ENCODE peak calls at places on chromosomes 4 and X, in nine cellular contexts. D is lung, O is lower lobe of right lung, H is fibroblast of lung, P is heart right ventricle, Y is cardiac muscle cell, S is kidney, X is left ventricle myocardium inferior, J is GM23248. I is an unnamed sample.

GRCh38 chrX:43953218-43953617 is 20.0 kb downstream of the NDP start:
- DNase-seq in D (no peak), O (no peak), H (peak), P (no peak), Y (no peak), S (no peak), X (no peak), J (peak), I (no peak)

GRCh38 chr4:84673475-84674230 is 90.7 kb downstream of the CDS1 start:
- DNase-seq in D (no peak), O (no peak), H (peak), P (no peak), Y (peak), S (no peak), X (no peak), J (peak), I (no peak)

GRCh38 chr4:41360911-41361830 is 104.4 kb downstream of the UCHL1 start:
- DNase-seq in D (peak), O (peak), H (peak), P (peak), Y (peak), S (peak), X (peak), J (peak), I (peak)

GRCh38 chrX:11464360-11464759 is 171.1 kb downstream of the AMELX start:
- DNase-seq in D (no peak), O (no peak), H (no peak), P (no peak), Y (no peak), S (no peak), X (no peak), J (no peak), I (no peak)

GRCh38 chr4:140186651-140187315 is 32.8 kb upstream of the MAML3 start:
- DNase-seq in D (no peak), O (no peak), H (peak), P (no peak), Y (peak), S (peak), X (no peak), J (peak), I (peak)

GRCh38 chr4:105092356-105092755 is 54.3 kb upstream of the TET2 start:
- DNase-seq in D (no peak), O (no peak), H (peak), P (no peak), Y (peak), S (no peak), X (no peak), J (peak), I (no peak)

GRCh38 chrX:15055146-15055930 is 182.1 kb downstream of the MOSPD2 start:
- DNase-seq in D (no peak), O (no peak), H (peak), P (no peak), Y (no peak), S (no peak), X (no peak), J (peak), I (no peak)

GRCh38 chr4:336099-336892 is 1.3 kb upstream of the ZNF141 start:
- DNase-seq in D (no peak), O (peak), H (no peak), P (peak), Y (peak), S (peak), X (peak), J (peak), I (peak)

GRCh38 chrX:36856849-36857248 is 151.3 kb upstream of the FAM47C start:
- DNase-seq in D (no peak), O (no peak), H (no peak), P (no peak), Y (peak), S (no peak), X (no peak), J (peak), I (no peak)

GRCh38 chrX:23398570-23398969 is 63.9 kb downstream of the PTCHD1 start:
- DNase-seq in D (no peak), O (no peak), H (no peak), P (no peak), Y (no peak), S (no peak), X (no peak), J (no peak), I (no peak)

GRCh38 chr4:80185787-80186548 is 11.3 kb upstream of the PRDM8 start:
- DNase-seq in D (no peak), O (no peak), H (peak), P (no peak), Y (no peak), S (no peak), X (no peak), J (peak), I (no peak)

GRCh38 chrX:149877157-149877556 is 3.8 kb upstream of the MAGEA8 start:
- DNase-seq in D (no peak), O (no peak), H (no peak), P (no peak), Y (no peak), S (no peak), X (no peak), J (no peak), I (no peak)

GRCh38 chrX:55007633-55008032 is 7.5 kb downstream of the APEX2 start:
- DNase-seq in D (peak), O (no peak), H (peak), P (peak), Y (peak), S (no peak), X (no peak), J (peak), I (no peak)

GRCh38 chrX:8726031-8726652 is 5.8 kb downstream of the ANOS1 start:
- DNase-seq in D (no peak), O (no peak), H (peak), P (no peak), Y (no peak), S (no peak), X (no peak), J (peak), I (peak)

GRCh38 chr4:186839122-186840037 is 115.7 kb upstream of the FAT1 start:
- DNase-seq in D (no peak), O (no peak), H (peak), P (peak), Y (peak), S (peak), X (no peak), J (peak), I (no peak)

GRCh38 chr4:1172971-1173757 is 781 bp upstream of the SPON2 start:
- DNase-seq in D (no peak), O (no peak), H (no peak), P (no peak), Y (peak), S (no peak), X (no peak), J (peak), I (no peak)

GRCh38 chr4:3740256-3740655 is 25.9 kb upstream of the ADRA2C start:
- DNase-seq in D (no peak), O (no peak), H (no peak), P (no peak), Y (no peak), S (no peak), X (no peak), J (no peak), I (no peak)

GRCh38 chrX:38312436-38312835 is 14.9 kb downstream of the RPGR start:
- DNase-seq in D (no peak), O (no peak), H (peak), P (no peak), Y (peak), S (no peak), X (no peak), J (peak), I (no peak)

GRCh38 chrX:109740076-109740809 is 7.2 kb upstream of the ACSL4 start:
- DNase-seq in D (peak), O (no peak), H (no peak), P (no peak), Y (peak), S (no peak), X (no peak), J (peak), I (no peak)

GRCh38 chr4:112421911-112422310 is 94.1 kb downstream of the NEUROG2 start:
- DNase-seq in D (no peak), O (no peak), H (no peak), P (no peak), Y (no peak), S (no peak), X (no peak), J (no peak), I (no peak)

GRCh38 chr4:55356991-55357461 is 11.0 kb downstream of the SRD5A3 start:
- DNase-seq in D (peak), O (no peak), H (peak), P (no peak), Y (peak), S (no peak), X (no peak), J (peak), I (no peak)

GRCh38 chr4:1720163-1720983 is 750 bp downstream of the TMEM129 start:
- DNase-seq in D (peak), O (peak), H (peak), P (no peak), Y (peak), S (peak), X (peak), J (peak), I (peak)

GRCh38 chr4:1245481-1246051 is 3.4 kb downstream of the CTBP1 start:
- DNase-seq in D (no peak), O (peak), H (no peak), P (peak), Y (no peak), S (peak), X (peak), J (no peak), I (peak)

GRCh38 chr4:145346081-145346480 is 135.6 kb upstream of the SMAD1 start:
- DNase-seq in D (no peak), O (no peak), H (no peak), P (no peak), Y (no peak), S (no peak), X (no peak), J (no peak), I (no peak)

GRCh38 chr4:98519268-98519993 is 139.0 kb downstream of the TSPAN5 start:
- DNase-seq in D (no peak), O (no peak), H (peak), P (no peak), Y (peak), S (no peak), X (no peak), J (peak), I (no peak)

GRCh38 chr4:95869961-95870500 is 30.1 kb downstream of the PDHA2 start:
- DNase-seq in D (no peak), O (no peak), H (no peak), P (no peak), Y (peak), S (no peak), X (no peak), J (no peak), I (no peak)

GRCh38 chr4:22202351-22203343 is 254.1 kb upstream of the KCNIP4 start:
- DNase-seq in D (no peak), O (no peak), H (peak), P (no peak), Y (peak), S (no peak), X (no peak), J (no peak), I (no peak)

GRCh38 chr4:181601118-181601517 is 642.1 kb upstream of the TENM3 start:
- DNase-seq in D (no peak), O (no peak), H (peak), P (no peak), Y (no peak), S (no peak), X (no peak), J (peak), I (no peak)

GRCh38 chrX:23783569-23784486 is 855 bp downstream of the SAT1 start:
- DNase-seq in D (no peak), O (no peak), H (peak), P (no peak), Y (peak), S (no peak), X (no peak), J (peak), I (no peak)

GRCh38 chr4:121827851-121828250 is 4.2 kb upstream of the CCNA2 start:
- DNase-seq in D (no peak), O (no peak), H (peak), P (no peak), Y (peak), S (no peak), X (no peak), J (peak), I (no peak)

GRCh38 chr4:128830906-128831525 is 21.5 kb downstream of the JADE1 start:
- DNase-seq in D (no peak), O (no peak), H (peak), P (no peak), Y (peak), S (no peak), X (no peak), J (no peak), I (peak)
- H3K27ac ChIP-seq in D (no peak), O (no peak), H (peak), P (peak), Y (no peak), S (peak), X (peak), J (no peak), I (peak)

DNA sequence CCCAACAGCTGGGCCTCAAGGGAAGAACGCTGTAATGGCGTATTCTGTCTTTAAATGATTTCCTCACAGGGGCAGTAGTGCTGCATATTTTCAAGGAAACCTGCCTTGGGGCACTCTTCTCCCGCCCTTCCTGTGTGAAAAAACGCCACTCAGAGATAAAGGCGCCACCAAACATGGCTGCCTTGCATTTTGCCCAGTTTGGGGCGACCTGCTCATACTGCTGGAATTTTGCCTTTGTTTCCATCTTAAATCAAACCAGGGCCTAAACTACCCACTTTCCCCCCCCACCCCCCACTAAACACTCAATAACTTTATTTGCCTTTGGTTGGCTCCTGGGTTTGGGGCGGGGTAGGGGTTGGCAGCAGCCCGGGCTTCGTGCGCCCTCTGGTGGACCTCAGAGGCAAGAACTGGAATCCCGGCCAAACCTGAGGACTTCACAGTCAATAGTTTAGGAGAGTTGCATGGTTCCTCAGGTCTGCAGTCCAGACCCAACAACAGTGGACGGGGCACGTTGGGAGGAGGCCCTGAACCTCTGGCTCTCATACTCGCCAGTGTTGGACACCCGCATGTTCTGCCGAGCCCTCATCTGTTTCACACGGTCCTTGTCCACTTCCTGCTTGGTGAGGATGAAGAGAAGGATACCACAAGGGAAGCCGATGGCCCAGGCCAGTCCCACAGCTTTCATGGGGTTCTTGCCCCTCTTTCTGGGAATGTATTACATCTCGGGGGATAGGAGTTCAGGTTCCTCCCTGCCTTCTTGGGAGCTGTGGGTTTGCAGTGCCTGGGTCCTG is 220.1 kb upstream of the STK26 start:
- DNase-seq in D (peak), O (no peak), H (peak), P (peak), Y (no peak), S (peak), X (no peak), J (no peak), I (no peak)
- H3K27ac ChIP-seq in D (no peak), O (no peak), H (no peak), P (no peak), Y (no peak), S (no peak), X (peak), J (no peak), I (no peak)

GRCh38 chr4:170025523-170026252 is 507 bp downstream of the MFAP3L start:
- DNase-seq in D (no peak), O (peak), H (no peak), P (peak), Y (peak), S (peak), X (no peak), J (peak), I (peak)
- H3K27ac ChIP-seq in D (peak), O (peak), H (no peak), P (peak), Y (no peak), S (no peak), X (peak), J (no peak), I (no peak)

GRCh38 chr4:185370291-185370690 is 25.4 kb downstream of the LRP2BP start:
- DNase-seq in D (no peak), O (no peak), H (no peak), P (no peak), Y (no peak), S (no peak), X (no peak), J (no peak), I (no peak)
- H3K27ac ChIP-seq in D (no peak), O (no peak), H (no peak), P (no peak), Y (no peak), S (no peak), X (no peak), J (no peak), I (no peak)

GRCh38 chr4:158775091-158775651 is 6.3 kb downstream of the FNIP2 start:
- DNase-seq in D (no peak), O (no peak), H (peak), P (peak), Y (peak), S (no peak), X (no peak), J (peak), I (no peak)
- H3K27ac ChIP-seq in D (peak), O (peak), H (peak), P (peak), Y (no peak), S (peak), X (peak), J (peak), I (peak)

GRCh38 chr4:38367642-38368189 is 296.3 kb upstream of the KLF3 start:
- DNase-seq in D (no peak), O (no peak), H (no peak), P (no peak), Y (no peak), S (no peak), X (no peak), J (peak), I (no peak)

GRCh38 chr4:38368612-38369011 is 295.4 kb upstream of the KLF3 start:
- DNase-seq in D (no peak), O (no peak), H (peak), P (no peak), Y (peak), S (no peak), X (no peak), J (peak), I (no peak)

GRCh38 chr4:38366997-38367396 is 297.0 kb upstream of the KLF3 start:
- DNase-seq in D (no peak), O (no peak), H (no peak), P (no peak), Y (no peak), S (no peak), X (no peak), J (no peak), I (no peak)

GRCh38 chr4:38366451-38366850 is 297.5 kb upstream of the KLF3 start:
- DNase-seq in D (no peak), O (no peak), H (peak), P (peak), Y (peak), S (no peak), X (peak), J (peak), I (peak)

DNA sequence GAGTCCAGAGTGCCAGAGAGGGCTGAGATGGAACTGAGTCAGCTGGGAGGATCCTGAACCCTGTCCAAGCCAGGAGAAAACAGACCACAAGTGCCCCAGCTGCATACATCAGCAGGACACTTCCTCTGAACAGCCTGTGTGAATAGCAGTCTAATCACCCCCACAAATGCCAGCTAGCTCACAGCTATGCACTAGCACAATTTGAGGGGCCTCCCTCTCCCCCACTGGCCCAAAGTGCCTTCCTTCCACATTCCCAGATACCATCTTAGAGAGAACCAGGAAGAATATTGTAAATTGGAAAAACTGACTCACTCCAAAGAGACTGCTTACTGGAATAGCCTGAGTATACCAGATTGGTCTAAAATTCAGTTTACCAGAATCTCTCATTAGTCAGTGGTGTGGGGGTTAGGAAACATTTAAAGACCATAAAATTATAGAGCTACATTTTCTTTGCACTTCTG is 292.6 kb upstream of the KLF3 start:
- DNase-seq in D (no peak), O (no peak), H (peak), P (no peak), Y (peak), S (no peak), X (no peak), J (peak), I (no peak)
- H3K27ac ChIP-seq in D (peak), O (no peak), H (no peak), P (no peak), Y (no peak), S (peak), X (no peak), J (peak), I (no peak)

DNA sequence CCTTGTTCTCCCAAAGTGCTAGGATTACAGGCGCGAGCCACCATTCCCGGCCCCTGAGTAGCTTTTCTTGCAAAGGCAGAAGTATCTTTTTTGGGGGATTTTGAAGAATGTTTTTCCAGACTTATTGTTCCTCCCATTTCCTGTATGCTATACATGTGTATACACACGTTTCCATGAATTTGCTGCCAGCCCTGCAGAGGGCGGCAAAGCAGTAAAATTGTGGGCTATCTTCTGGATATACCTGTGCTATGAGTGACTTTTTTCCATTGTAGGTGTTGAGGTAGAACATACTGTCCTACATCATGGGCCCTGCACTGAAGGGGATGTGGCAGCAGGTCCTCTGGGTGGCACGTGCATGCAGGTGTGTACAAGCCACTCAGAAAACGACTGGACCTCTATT is 16.9 kb upstream of the MED28 start:
- DNase-seq in D (no peak), O (no peak), H (no peak), P (no peak), Y (peak), S (no peak), X (no peak), J (peak), I (no peak)
- H3K27ac ChIP-seq in D (no peak), O (no peak), H (no peak), P (no peak), Y (no peak), S (no peak), X (no peak), J (no peak), I (no peak)

GRCh38 chr4:106208481-106209460 is 107.2 kb downstream of the TBCK start:
- DNase-seq in D (no peak), O (peak), H (no peak), P (no peak), Y (no peak), S (peak), X (no peak), J (no peak), I (no peak)
- H3K27ac ChIP-seq in D (no peak), O (no peak), H (no peak), P (no peak), Y (no peak), S (no peak), X (no peak), J (no peak), I (no peak)